ENCODE peak calls at places on chromosomes 5 and 9, in five cellular contexts. T is DND-41, V is lower leg skin, H is fibroblast of lung, W is transverse colon. S is an unnamed sample.

GRCh38 chr9:31916591-31917223 is 467.7 kb upstream of the ACO1 start:
- DNase-seq in W (no peak), T (no peak), H (no peak), V (no peak), S (no peak)

GRCh38 chr5:110086658-110087388 is 397.1 kb downstream of the MAN2A1 start:
- DNase-seq in W (peak; percentile 11), H (peak; percentile 96), V (peak; percentile 85), T (peak; percentile 36), S (no peak)

GRCh38 chr9:109408759-109409462 is 88.1 kb upstream of the EPB41L4B start:
- DNase-seq in W (no peak), V (no peak), T (peak; percentile 22), H (peak; percentile 19), S (no peak)

GRCh38 chr5:36369092-36369737 is 67.5 kb upstream of the RANBP3L start:
- DNase-seq in H (peak; percentile 68), T (no peak), W (no peak), V (no peak), S (no peak)

GRCh38 chr5:142947427-142947709 is 177.2 kb downstream of the ARHGAP26 start:
- DNase-seq in W (no peak), H (no peak), T (no peak), V (no peak), S (no peak)

GRCh38 chr5:91283899-91284298 is 99.2 kb downstream of the ARRDC3 start:
- DNase-seq in W (no peak), H (peak; percentile 83), T (no peak), V (no peak), S (no peak)

GRCh38 chr5:73729329-73729728 is 103.3 kb downstream of the ARHGEF28 start:
- DNase-seq in W (no peak), T (no peak), V (no peak), H (no peak), S (no peak)

GRCh38 chr9:4146293-4146692 is 153.6 kb downstream of the GLIS3 start:
- DNase-seq in H (no peak), T (no peak), V (no peak), W (no peak), S (no peak)

GRCh38 chr9:84322830-84323229 is 17.7 kb downstream of the SLC28A3 start:
- DNase-seq in V (no peak), T (no peak), W (no peak), H (peak; percentile 53), S (no peak)

GRCh38 chr9:117720066-117720465 is 15.9 kb downstream of the TLR4 start:
- DNase-seq in H (no peak), T (no peak), W (no peak), V (no peak), S (no peak)

GRCh38 chr9:119961774-119962408 is 592.7 kb upstream of the BRINP1 start:
- DNase-seq in T (no peak), H (no peak), W (peak; percentile 33), V (no peak), S (no peak)

GRCh38 chr5:44536650-44537260 is 147.5 kb upstream of the FGF10 start:
- DNase-seq in H (no peak), W (no peak), V (no peak), T (peak; percentile 6), S (no peak)

GRCh38 chr9:104992696-104993095 is 64.7 kb upstream of the ABCA1 start:
- DNase-seq in H (peak; percentile 88), V (no peak), W (no peak), T (no peak), S (no peak)

GRCh38 chr5:52787600-52788504 is at the start of the genes ITGA1 and PELO:
- DNase-seq in T (peak; percentile 70), V (peak; percentile 95), H (peak; percentile 76), W (peak; percentile 78), S (peak; percentile 15)

GRCh38 chr5:45507174-45507573 is 189.0 kb downstream of the HCN1 start:
- DNase-seq in W (no peak), V (no peak), H (no peak), T (no peak), S (no peak)

GRCh38 chr5:6676702-6677101 is 36.5 kb upstream of the TENT4A start:
- DNase-seq in T (no peak), W (no peak), H (peak; percentile 4), V (no peak), S (no peak)

GRCh38 chr5:154384480-154385235 is 61.1 kb upstream of the SAP30L start:
- DNase-seq in H (no peak), V (no peak), T (no peak), W (peak; percentile 35), S (no peak)

GRCh38 chr5:160119905-160120266 is 636 bp upstream of the PWWP2A start:
- DNase-seq in V (no peak), T (no peak), W (no peak), H (no peak), S (no peak)

GRCh38 chr5:160118349-160119141 is 705 bp downstream of the PWWP2A start:
- DNase-seq in H (no peak), W (peak; percentile 60), T (peak; percentile 54), V (peak; percentile 91), S (no peak)

GRCh38 chr5:160116991-160117390 is 2.3 kb downstream of the PWWP2A start:
- DNase-seq in H (no peak), V (peak; percentile 64), W (no peak), T (no peak), S (no peak)

DNA sequence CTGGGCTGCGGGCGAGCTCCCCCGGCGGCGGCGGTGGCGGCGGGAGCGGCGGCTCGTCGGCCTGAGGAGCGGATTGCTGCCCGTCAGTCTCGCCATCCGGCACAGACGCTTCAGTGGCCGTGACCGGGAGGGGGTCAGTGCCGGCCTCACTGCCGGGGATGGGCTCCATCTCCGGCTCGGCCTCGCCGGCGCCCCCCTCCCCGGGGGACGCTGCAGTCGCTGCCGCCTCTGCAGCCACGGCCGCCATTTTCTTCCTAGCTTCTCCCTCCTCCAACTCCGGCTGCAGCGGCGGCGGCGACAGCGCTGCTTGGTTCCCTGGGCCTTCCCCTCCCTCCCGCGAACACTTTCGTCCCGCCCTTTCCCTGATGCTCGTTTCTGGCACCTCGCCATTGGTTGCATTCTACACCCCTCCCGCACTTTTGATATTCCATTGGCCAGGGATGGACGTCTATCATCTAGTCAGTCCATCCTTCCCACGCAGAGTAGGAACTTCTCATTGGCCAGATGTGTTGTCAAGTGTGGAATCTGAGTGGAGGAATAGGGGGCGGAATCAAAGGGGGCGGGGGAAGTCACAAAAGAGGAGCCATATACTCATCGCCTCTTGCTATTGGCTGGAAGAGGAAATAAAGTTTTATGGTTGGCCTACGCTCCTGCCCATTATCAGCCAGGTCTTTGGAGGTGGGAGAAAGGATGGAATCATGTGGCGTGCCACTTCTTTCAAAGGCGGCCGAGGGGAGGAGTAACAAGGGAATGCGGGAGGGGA is at the start of gene PWWP2A:
- DNase-seq in T (peak; percentile 98), H (peak; percentile 100), V (peak; percentile 100), W (peak; percentile 99), S (peak; percentile 80)
- TF ChIP-seq CTCF in T (no peak), H (no peak), V (no peak), W (peak; percentile 40), S (no peak)

DNA sequence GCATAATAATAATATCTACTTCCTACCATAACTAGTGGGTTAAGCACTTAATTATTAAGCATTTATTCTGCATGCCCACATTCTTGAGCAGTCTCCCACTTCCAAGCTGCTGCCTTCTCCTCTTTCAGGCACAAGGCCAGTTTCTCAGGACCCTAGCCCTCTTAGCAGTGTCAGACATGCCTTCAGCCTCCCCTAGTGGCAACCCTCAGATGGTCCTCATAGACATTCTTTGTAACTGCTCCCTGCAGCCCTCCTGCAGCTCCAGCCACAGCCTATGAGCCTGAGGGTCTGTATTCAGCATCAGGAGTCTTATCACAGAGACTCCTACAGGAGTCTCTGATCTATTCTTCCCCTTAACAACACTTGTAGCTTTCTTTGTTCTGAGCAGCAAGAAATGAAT is 3.8 kb downstream of the IL9 start:
- DNase-seq in W (no peak), T (no peak), V (no peak), H (no peak), S (no peak)
- TF ChIP-seq CTCF in W (no peak), T (no peak), V (no peak), H (peak; percentile 19), S (peak; percentile 16)

GRCh38 chr9:134651226-134651905 is 9.8 kb downstream of the COL5A1 start:
- DNase-seq in T (no peak), V (no peak), H (no peak), W (no peak), S (no peak)

GRCh38 chr9:134653259-134654009 is 11.8 kb downstream of the COL5A1 start:
- DNase-seq in T (no peak), W (no peak), V (no peak), H (no peak), S (no peak)

GRCh38 chr9:134648701-134649525 is 7.3 kb downstream of the COL5A1 start:
- DNase-seq in W (no peak), H (peak; percentile 84), T (no peak), V (no peak), S (no peak)

GRCh38 chr9:134652291-134653225 is 11.0 kb downstream of the COL5A1 start:
- DNase-seq in T (no peak), H (no peak), V (no peak), W (no peak), S (no peak)

DNA sequence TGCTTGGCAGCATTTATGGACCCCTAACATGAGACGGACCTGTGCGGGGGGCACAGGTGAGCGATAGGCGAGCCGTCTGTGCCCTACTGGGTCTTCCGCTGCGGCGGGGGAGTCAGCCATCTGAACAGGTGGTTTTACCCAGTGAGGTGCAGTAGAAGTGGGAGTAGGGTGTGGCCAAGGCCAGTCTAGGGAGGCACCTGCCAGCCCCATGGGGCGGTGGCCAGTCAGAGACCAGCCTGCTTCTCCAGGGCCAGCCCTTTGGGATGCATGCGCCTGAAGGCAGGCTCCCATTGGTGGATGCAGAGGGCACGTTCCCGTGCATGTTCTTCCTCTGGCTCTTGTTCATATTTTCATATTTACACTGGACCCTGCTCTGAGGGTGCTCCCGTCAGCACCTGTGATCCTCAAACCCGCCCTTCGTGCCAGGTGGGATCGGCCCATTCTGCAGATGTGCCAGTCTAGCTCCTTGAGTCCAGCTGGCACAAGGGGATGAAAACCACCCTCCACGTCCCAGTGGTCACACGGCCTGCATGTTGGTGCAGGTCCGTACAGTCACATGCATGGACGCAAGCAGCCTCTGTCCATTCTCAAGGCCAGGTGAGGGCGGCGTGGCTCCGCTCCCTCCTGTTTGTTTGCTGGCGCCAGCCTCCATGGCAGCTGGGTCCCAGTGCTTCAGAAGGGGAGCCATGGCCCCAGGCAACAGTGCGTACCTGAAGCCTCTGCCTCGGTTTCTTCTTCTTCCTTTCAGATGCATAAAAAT is 9.0 kb downstream of the COL5A1 start:
- DNase-seq in H (no peak), T (no peak), W (no peak), V (no peak), S (no peak)
- TF ChIP-seq CTCF in H (no peak), T (no peak), W (no peak), V (no peak), S (no peak)

DNA sequence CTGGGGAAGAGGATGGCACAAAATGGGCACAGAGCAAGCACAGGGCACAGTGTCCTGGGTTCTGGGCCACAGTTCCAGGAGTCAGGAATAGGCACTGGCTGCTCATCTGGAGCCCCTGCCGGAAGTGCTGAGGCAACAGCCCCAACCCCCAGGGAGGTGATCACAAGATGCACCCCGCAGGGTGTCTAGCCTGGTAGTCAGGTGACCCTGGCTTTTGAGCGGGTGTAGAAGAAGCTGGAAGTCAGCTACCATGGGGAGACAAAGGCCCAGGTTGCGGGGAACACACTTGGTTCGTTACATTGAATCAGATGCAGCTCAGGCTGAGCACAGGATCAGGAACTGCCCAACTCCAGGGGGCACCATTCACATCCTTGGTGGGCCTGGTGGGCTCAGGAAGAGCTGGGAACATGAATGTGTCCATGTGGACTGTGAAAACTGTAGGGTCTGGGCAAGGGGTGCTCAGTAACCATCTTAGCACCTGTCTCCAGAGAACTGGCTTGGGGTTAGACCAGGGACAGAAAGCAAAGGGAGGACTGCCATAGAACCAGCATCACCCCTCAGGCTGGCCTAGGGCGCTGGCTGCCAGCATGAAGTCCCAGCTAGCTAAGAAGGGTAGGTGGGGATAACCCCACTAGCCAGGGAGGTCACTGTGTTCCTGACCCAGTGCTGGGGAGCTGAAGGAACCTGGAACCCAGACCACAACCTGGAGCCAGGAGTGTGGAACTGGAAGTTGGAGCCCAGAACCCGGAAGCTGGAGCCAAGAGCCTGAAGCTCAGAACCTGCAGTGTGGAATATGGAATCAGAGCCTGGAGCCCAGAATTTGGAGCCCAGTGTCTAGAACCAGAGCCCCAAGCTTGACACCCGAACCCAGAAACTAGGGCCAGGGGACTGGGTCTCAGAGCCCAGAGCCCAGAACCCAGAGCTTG is 6.1 kb upstream of the SLC34A1 start:
- DNase-seq in T (no peak), H (no peak), W (no peak), V (no peak), S (no peak)
- TF ChIP-seq CTCF in T (peak; percentile 22), H (no peak), W (no peak), V (no peak), S (no peak)

S was measured in D721Med.